ENCODE peak calls at places on chromosome 10, in six cellular contexts. X is Peyer's patch, A is psoas muscle, V is body of pancreas, M is GM23338, F is testis. I is an unnamed sample.
A peak's percentile ranks its signal among the peaks of the same experiment; 100 is the strongest.

GRCh38 chr10:114320249-114321116 is 81.4 kb downstream of the VWA2 start:
- DNase-seq in F (no peak), V (no peak), A (no peak), M (peak; percentile 11), X (no peak), I (no peak)

GRCh38 chr10:67696029-67696428 is at the start of gene CTNNA3:
- DNase-seq in X (no peak), F (no peak), V (no peak), A (no peak), M (no peak), I (no peak)

GRCh38 chr10:87546221-87546620 is 41.5 kb downstream of the MINPP1 start:
- DNase-seq in F (peak; percentile 25), X (peak; percentile 48), A (no peak), V (peak; percentile 57), M (no peak), I (peak; percentile 40)

GRCh38 chr10:132195366-132196075 is 8.8 kb downstream of the DPYSL4 start:
- DNase-seq in V (no peak), M (no peak), A (peak; percentile 26), X (no peak), F (no peak), I (no peak)

GRCh38 chr10:26000971-26001370 is 66.9 kb downstream of the MYO3A start:
- DNase-seq in X (no peak), V (no peak), M (peak; percentile 7), A (no peak), F (no peak), I (no peak)

GRCh38 chr10:43863859-43864591 is 215.3 kb upstream of the ZNF32 start:
- DNase-seq in V (peak; percentile 44), M (no peak), F (no peak), X (peak; percentile 76), A (peak; percentile 68), I (peak; percentile 83)

GRCh38 chr10:77836299-77836820 is 90.2 kb downstream of the DLG5 start:
- DNase-seq in F (peak; percentile 68), X (peak; percentile 89), V (peak; percentile 73), M (no peak), A (peak; percentile 78), I (peak; percentile 56)

GRCh38 chr10:13668126-13668525 is 81.4 kb downstream of the PRPF18 start:
- DNase-seq in F (no peak), A (no peak), X (peak; percentile 19), V (no peak), M (no peak), I (no peak)

GRCh38 chr10:124380256-124380995 is 38.3 kb downstream of the OAT start:
- DNase-seq in X (no peak), M (no peak), A (no peak), V (no peak), F (no peak), I (no peak)

GRCh38 chr10:34918896-34919295 is 103.8 kb upstream of the PARD3 start:
- DNase-seq in A (no peak), X (peak; percentile 11), F (no peak), V (no peak), M (no peak), I (no peak)

GRCh38 chr10:34920578-34920977 is 105.5 kb upstream of the PARD3 start:
- DNase-seq in V (no peak), X (no peak), F (no peak), A (no peak), M (no peak), I (no peak)

GRCh38 chr10:34916368-34916767 is 101.3 kb upstream of the PARD3 start:
- DNase-seq in M (no peak), X (peak; percentile 19), F (no peak), A (no peak), V (no peak), I (no peak)

GRCh38 chr10:34918060-34918840 is 103.2 kb upstream of the PARD3 start:
- DNase-seq in F (no peak), V (no peak), X (peak; percentile 35), M (peak; percentile 36), A (no peak), I (no peak)

GRCh38 chr10:34922138-34922537 is 107.0 kb upstream of the PARD3 start:
- DNase-seq in V (no peak), A (no peak), X (peak; percentile 11), M (no peak), F (no peak), I (no peak)
- H3K4me1 ChIP-seq in V (no peaks in the 10 kb centered on the region), A (peaks cover 9% of the 10 kb centered on the region), X (no peaks in the 10 kb centered on the region), M (peaks cover 6% of the 10 kb centered on the region), F (no peaks in the 10 kb centered on the region), I (no peaks in the 10 kb centered on the region)

DNA sequence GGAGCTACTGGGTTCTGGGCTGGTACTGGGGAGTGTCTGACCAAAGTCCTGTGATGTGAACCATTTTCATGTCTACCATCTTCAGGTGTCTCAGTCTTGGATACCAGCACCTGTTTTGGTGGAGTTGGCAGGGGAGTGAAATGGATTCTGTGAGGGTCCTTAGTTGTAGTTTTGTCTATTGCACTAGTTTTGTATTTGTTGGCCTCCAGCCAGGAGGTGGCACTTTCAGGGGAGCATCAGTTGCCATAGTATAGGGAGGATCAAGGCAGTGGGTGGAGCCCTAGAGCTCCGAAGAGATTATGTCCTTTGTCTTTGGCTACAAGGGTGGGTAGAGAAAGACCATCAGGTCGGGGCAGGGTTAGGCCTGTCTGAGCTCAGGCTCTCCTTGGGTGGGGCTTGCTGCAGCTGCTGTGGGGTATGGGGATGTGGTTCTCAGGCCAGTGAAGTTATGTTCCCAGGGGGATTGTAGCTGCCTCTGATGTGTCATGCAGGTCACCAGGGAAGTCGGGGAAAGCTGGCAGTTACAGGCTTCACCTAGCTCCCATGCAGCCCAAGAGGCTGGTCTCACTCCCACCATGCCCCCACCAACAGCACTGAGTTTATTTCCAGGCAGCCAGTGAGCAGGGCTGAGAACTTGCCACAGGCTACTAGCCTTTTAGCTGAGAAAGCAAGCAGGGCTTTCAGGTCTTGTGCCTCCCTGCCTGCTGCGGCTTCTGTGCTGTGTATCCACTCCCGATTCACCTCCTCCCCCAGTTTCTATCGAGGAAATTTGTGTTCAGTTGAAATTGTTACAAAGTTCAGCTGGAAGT is 153.1 kb downstream of the ZNF365 start:
- DNase-seq in F (peak; percentile 20), X (peak; percentile 80), A (no peak), V (no peak), M (no peak), I (no peak)
- TF ChIP-seq CTCF in F (no peak), X (no peak), A (no peak), V (no peak), M (no peak), I (no peak)

GRCh38 chr10:119466076-119466475 is 76.4 kb downstream of the RGS10 start:
- DNase-seq in F (no peak), A (no peak), M (no peak), V (no peak), X (no peak), I (no peak)

GRCh38 chr10:119466655-119467054 is 75.9 kb downstream of the RGS10 start:
- DNase-seq in F (no peak), A (no peak), M (no peak), X (no peak), V (no peak), I (no peak)

GRCh38 chr10:119461923-119462322 is 80.6 kb downstream of the RGS10 start:
- DNase-seq in X (no peak), F (no peak), V (no peak), M (no peak), A (no peak), I (no peak)

GRCh38 chr10:119462773-119463172 is 79.7 kb downstream of the RGS10 start:
- DNase-seq in V (no peak), A (no peak), X (no peak), F (no peak), M (no peak), I (no peak)

DNA sequence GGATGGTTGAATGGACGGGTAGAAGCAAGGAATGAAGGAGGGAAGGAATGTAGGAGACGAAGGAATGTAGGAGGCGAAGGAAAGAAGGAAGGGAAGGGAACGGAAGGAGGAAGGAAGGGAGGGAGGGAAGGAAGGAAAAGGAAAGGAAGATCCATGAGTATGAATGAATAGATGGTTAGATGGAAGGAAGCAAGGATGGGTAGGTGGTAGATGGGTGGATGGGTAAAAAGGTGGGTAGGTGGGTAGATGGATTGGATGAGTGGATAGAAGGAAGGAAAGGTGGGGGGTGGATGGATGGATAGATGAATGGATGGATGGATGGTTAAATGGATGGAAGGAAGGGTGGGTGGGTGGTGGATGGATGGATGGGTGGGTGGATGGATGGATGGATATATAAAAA is 77.4 kb downstream of the RGS10 start:
- DNase-seq in A (no peak), F (no peak), X (no peak), M (no peak), V (no peak), I (no peak)
- H3K27me3 ChIP-seq in A (peaks cover 3% of the 10 kb centered on the region), F (no peaks in the 10 kb centered on the region), X (no peaks in the 10 kb centered on the region), M (no peaks in the 10 kb centered on the region), V (no peaks in the 10 kb centered on the region), I (no peaks in the 10 kb centered on the region)

GRCh38 chr10:128895473-128895872 is 571.6 kb upstream of the MGMT start:
- DNase-seq in A (no peak), X (no peak), M (no peak), F (no peak), V (no peak), I (no peak)
- H3K4me1 ChIP-seq in A (no peaks in the 10 kb centered on the region), X (no peaks in the 10 kb centered on the region), M (peaks cover 18% of the 10 kb centered on the region), F (peaks cover 18% of the 10 kb centered on the region), V (no peaks in the 10 kb centered on the region), I (no peaks in the 10 kb centered on the region)

GRCh38 chr10:119917777-119918176 is 25.2 kb downstream of the SEC23IP start:
- DNase-seq in A (no peak), X (no peak), V (no peak), M (no peak), F (no peak), I (no peak)
- TF ChIP-seq CTCF in A (no peak), X (no peak), V (no peak), M (no peak), F (no peak), I (no peak)

GRCh38 chr10:98511861-98512260 is 65.1 kb upstream of the HPS1 start:
- DNase-seq in A (no peak), F (no peak), M (no peak), V (peak; percentile 20), X (no peak), I (no peak)
- H3K27me3 ChIP-seq in A (peaks cover 3% of the 10 kb centered on the region), F (no peaks in the 10 kb centered on the region), M (no peaks in the 10 kb centered on the region), V (no peaks in the 10 kb centered on the region), X (no peaks in the 10 kb centered on the region), I (no peaks in the 10 kb centered on the region)

DNA sequence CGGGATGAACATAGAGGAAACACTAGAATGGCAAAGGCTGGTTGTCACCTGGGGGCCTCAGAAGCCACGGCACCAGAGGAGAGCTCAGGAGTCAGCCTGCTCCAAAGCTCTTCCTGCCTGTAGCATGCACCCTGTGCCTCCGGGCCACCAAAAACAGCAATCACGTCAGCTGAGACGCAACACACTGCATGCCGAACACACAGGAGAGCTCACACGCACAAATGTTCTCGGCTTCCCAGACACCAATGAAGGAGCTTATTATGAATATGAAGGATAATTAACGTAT is 14.9 kb downstream of the IL2RA start:
- DNase-seq in V (no peak), M (no peak), X (no peak), A (no peak), F (no peak), I (no peak)
- H3K4me1 ChIP-seq in V (no peaks in the 10 kb centered on the region), M (no peaks in the 10 kb centered on the region), X (peaks cover 16% of the 10 kb centered on the region), A (no peaks in the 10 kb centered on the region), F (no peaks in the 10 kb centered on the region), I (peaks cover 6% of the 10 kb centered on the region)